ENCODE peak calls at places on chromosome 1, in nine cellular contexts. One of them, this sample, is unnamed.

GRCh38 chr1:204171751-204172178 is 5.6 kb upstream of the REN start:
- DNase-seq in IMR-90: peak; percentile 86
- DNase-seq in sigmoid colon: no peak
- DNase-seq in breast epithelium: no peak
- DNase-seq in right lobe of liver: no peak
- DNase-seq in spleen: no peak
- DNase-seq in stomach: no peak
- DNase-seq in transverse colon: no peak
- DNase-seq in uterus: no peak
- DNase-seq in this sample: no peak

GRCh38 chr1:16125088-16125470 is 30.8 kb downstream of the EPHA2 start:
- DNase-seq in uterus: no peak
- DNase-seq in transverse colon: no peak
- DNase-seq in IMR-90: no peak
- DNase-seq in sigmoid colon: no peak
- DNase-seq in stomach: no peak
- DNase-seq in spleen: no peak
- DNase-seq in breast epithelium: no peak
- DNase-seq in right lobe of liver: no peak
- DNase-seq in this sample: peak; percentile 42

GRCh38 chr1:85229574-85230097 is 28.8 kb upstream of the SYDE2 start:
- DNase-seq in transverse colon: no peak
- DNase-seq in uterus: no peak
- DNase-seq in spleen: no peak
- DNase-seq in IMR-90: no peak
- DNase-seq in right lobe of liver: no peak
- DNase-seq in breast epithelium: no peak
- DNase-seq in stomach: no peak
- DNase-seq in sigmoid colon: no peak
- DNase-seq in this sample: no peak

GRCh38 chr1:53737648-53738204 is 1.2 kb downstream of the GLIS1 start:
- DNase-seq in right lobe of liver: no peak
- DNase-seq in breast epithelium: no peak
- DNase-seq in transverse colon: no peak
- DNase-seq in spleen: no peak
- DNase-seq in sigmoid colon: no peak
- DNase-seq in uterus: no peak
- DNase-seq in stomach: no peak
- DNase-seq in IMR-90: no peak
- DNase-seq in this sample: no peak

GRCh38 chr1:8189931-8190483 is 127.9 kb upstream of the SLC45A1 start:
- DNase-seq in transverse colon: no peak
- DNase-seq in sigmoid colon: no peak
- DNase-seq in right lobe of liver: peak; percentile 74
- DNase-seq in uterus: no peak
- DNase-seq in IMR-90: peak; percentile 67
- DNase-seq in stomach: no peak
- DNase-seq in spleen: peak; percentile 4
- DNase-seq in breast epithelium: no peak
- DNase-seq in this sample: no peak

GRCh38 chr1:231357831-231358354 is 19.8 kb downstream of the SPRTN start:
- DNase-seq in uterus: peak; percentile 45
- DNase-seq in stomach: peak; percentile 33
- DNase-seq in breast epithelium: no peak
- DNase-seq in sigmoid colon: peak; percentile 75
- DNase-seq in right lobe of liver: no peak
- DNase-seq in IMR-90: peak; percentile 79
- DNase-seq in transverse colon: peak; percentile 19
- DNase-seq in spleen: no peak
- DNase-seq in this sample: no peak

GRCh38 chr1:22592919-22593790 is 29.9 kb downstream of the EPHA8 start:
- DNase-seq in transverse colon: peak; percentile 11
- DNase-seq in stomach: no peak
- DNase-seq in breast epithelium: no peak
- DNase-seq in uterus: no peak
- DNase-seq in sigmoid colon: peak; percentile 55
- DNase-seq in right lobe of liver: no peak
- DNase-seq in IMR-90: no peak
- DNase-seq in spleen: no peak
- DNase-seq in this sample: no peak

GRCh38 chr1:89578151-89578550 is 53.5 kb downstream of the LRRC8B start:
- DNase-seq in uterus: no peak
- DNase-seq in stomach: no peak
- DNase-seq in breast epithelium: no peak
- DNase-seq in spleen: no peak
- DNase-seq in IMR-90: no peak
- DNase-seq in right lobe of liver: no peak
- DNase-seq in sigmoid colon: no peak
- DNase-seq in transverse colon: no peak
- DNase-seq in this sample: no peak

GRCh38 chr1:93758842-93759515 is 77.3 kb upstream of the BCAR3 start:
- DNase-seq in right lobe of liver: peak; percentile 70
- DNase-seq in spleen: peak; percentile 70
- DNase-seq in breast epithelium: no peak
- DNase-seq in IMR-90: peak; percentile 89
- DNase-seq in stomach: no peak
- DNase-seq in uterus: no peak
- DNase-seq in transverse colon: no peak
- DNase-seq in sigmoid colon: no peak
- DNase-seq in this sample: no peak

GRCh38 chr1:28517649-28517999 is 11.8 kb downstream of the RCC1 start:
- DNase-seq in IMR-90: peak; percentile 37
- DNase-seq in transverse colon: no peak
- DNase-seq in uterus: no peak
- DNase-seq in breast epithelium: no peak
- DNase-seq in stomach: no peak
- DNase-seq in right lobe of liver: no peak
- DNase-seq in spleen: no peak
- DNase-seq in sigmoid colon: no peak
- DNase-seq in this sample: no peak

GRCh38 chr1:230958370-230958769 is 20.3 kb downstream of the TTC13 start:
- DNase-seq in breast epithelium: no peak
- DNase-seq in uterus: no peak
- DNase-seq in stomach: no peak
- DNase-seq in spleen: no peak
- DNase-seq in IMR-90: no peak
- DNase-seq in right lobe of liver: no peak
- DNase-seq in sigmoid colon: no peak
- DNase-seq in transverse colon: peak; percentile 23
- DNase-seq in this sample: no peak

GRCh38 chr1:161185282-161185682 is 8.0 kb upstream of the B4GALT3 start:
- DNase-seq in breast epithelium: no peak
- DNase-seq in transverse colon: peak; percentile 83
- DNase-seq in spleen: peak; percentile 88
- DNase-seq in IMR-90: peak; percentile 67
- DNase-seq in right lobe of liver: peak; percentile 73
- DNase-seq in stomach: peak; percentile 58
- DNase-seq in uterus: peak; percentile 79
- DNase-seq in sigmoid colon: peak; percentile 87
- DNase-seq in this sample: peak; percentile 89

GRCh38 chr1:79604490-79605198 is 598.1 kb upstream of the ADGRL4 start:
- DNase-seq in transverse colon: no peak
- DNase-seq in sigmoid colon: no peak
- DNase-seq in uterus: no peak
- DNase-seq in stomach: no peak
- DNase-seq in spleen: no peak
- DNase-seq in IMR-90: no peak
- DNase-seq in breast epithelium: no peak
- DNase-seq in right lobe of liver: no peak
- DNase-seq in this sample: no peak

GRCh38 chr1:222095606-222096475 is 354.0 kb upstream of the DUSP10 start:
- DNase-seq in uterus: no peak
- DNase-seq in transverse colon: peak; percentile 35
- DNase-seq in stomach: peak; percentile 45
- DNase-seq in IMR-90: no peak
- DNase-seq in right lobe of liver: no peak
- DNase-seq in spleen: no peak
- DNase-seq in sigmoid colon: no peak
- DNase-seq in breast epithelium: no peak
- DNase-seq in this sample: peak; percentile 31

GRCh38 chr1:165144757-165145397 is 211.6 kb downstream of the LMX1A start:
- DNase-seq in right lobe of liver: peak; percentile 65
- DNase-seq in uterus: peak; percentile 28
- DNase-seq in transverse colon: peak; percentile 40
- DNase-seq in IMR-90: peak; percentile 44
- DNase-seq in stomach: peak; percentile 56
- DNase-seq in sigmoid colon: no peak
- DNase-seq in spleen: no peak
- DNase-seq in breast epithelium: no peak
- DNase-seq in this sample: peak; percentile 33

GRCh38 chr1:24454684-24455091 is 39.1 kb downstream of the NIPAL3 start:
- DNase-seq in uterus: no peak
- DNase-seq in breast epithelium: no peak
- DNase-seq in sigmoid colon: no peak
- DNase-seq in IMR-90: peak; percentile 85
- DNase-seq in spleen: no peak
- DNase-seq in transverse colon: no peak
- DNase-seq in stomach: no peak
- DNase-seq in right lobe of liver: no peak
- DNase-seq in this sample: no peak

GRCh38 chr1:24459551-24460266 is 42.9 kb upstream of the RCAN3 start:
- DNase-seq in transverse colon: no peak
- DNase-seq in spleen: no peak
- DNase-seq in uterus: no peak
- DNase-seq in right lobe of liver: no peak
- DNase-seq in IMR-90: no peak
- DNase-seq in stomach: no peak
- DNase-seq in sigmoid colon: no peak
- DNase-seq in breast epithelium: no peak
- DNase-seq in this sample: no peak

GRCh38 chr1:24452922-24453481 is 37.4 kb downstream of the NIPAL3 start:
- DNase-seq in IMR-90: peak; percentile 7
- DNase-seq in sigmoid colon: no peak
- DNase-seq in transverse colon: no peak
- DNase-seq in spleen: no peak
- DNase-seq in uterus: no peak
- DNase-seq in stomach: no peak
- DNase-seq in right lobe of liver: no peak
- DNase-seq in breast epithelium: no peak
- DNase-seq in this sample: no peak

GRCh38 chr1:24457866-24458265 is 42.3 kb downstream of the NIPAL3 start:
- DNase-seq in transverse colon: no peak
- DNase-seq in stomach: no peak
- DNase-seq in uterus: no peak
- DNase-seq in right lobe of liver: no peak
- DNase-seq in sigmoid colon: no peak
- DNase-seq in IMR-90: no peak
- DNase-seq in breast epithelium: no peak
- DNase-seq in spleen: no peak
- DNase-seq in this sample: no peak
- H3K27ac ChIP-seq in transverse colon: no peak overlapping the region
- H3K27ac ChIP-seq in stomach: no peak overlapping the region
- H3K27ac ChIP-seq in uterus: no peak overlapping the region
- H3K27ac ChIP-seq in right lobe of liver: no peak overlapping the region
- H3K27ac ChIP-seq in sigmoid colon: no peak overlapping the region
- H3K27ac ChIP-seq in IMR-90: no peak overlapping the region
- H3K27ac ChIP-seq in breast epithelium: no peak overlapping the region
- H3K27ac ChIP-seq in spleen: no peak overlapping the region
- H3K27ac ChIP-seq in this sample: no peak overlapping the region

GRCh38 chr1:167642501-167642826 is 12.4 kb downstream of the RCSD1 start:
- DNase-seq in IMR-90: no peak
- DNase-seq in breast epithelium: no peak
- DNase-seq in transverse colon: no peak
- DNase-seq in stomach: no peak
- DNase-seq in spleen: no peak
- DNase-seq in uterus: no peak
- DNase-seq in right lobe of liver: no peak
- DNase-seq in sigmoid colon: no peak
- DNase-seq in this sample: no peak
- TF ChIP-seq POLR2A in IMR-90: no peak
- TF ChIP-seq POLR2A in breast epithelium: no peak
- TF ChIP-seq POLR2A in transverse colon: no peak
- TF ChIP-seq POLR2A in stomach: no peak
- TF ChIP-seq POLR2A in spleen: no peak
- TF ChIP-seq POLR2A in uterus: no peak
- TF ChIP-seq POLR2A in right lobe of liver: no peak
- TF ChIP-seq POLR2A in sigmoid colon: no peak
- TF ChIP-seq POLR2A in this sample: no peak

DNA sequence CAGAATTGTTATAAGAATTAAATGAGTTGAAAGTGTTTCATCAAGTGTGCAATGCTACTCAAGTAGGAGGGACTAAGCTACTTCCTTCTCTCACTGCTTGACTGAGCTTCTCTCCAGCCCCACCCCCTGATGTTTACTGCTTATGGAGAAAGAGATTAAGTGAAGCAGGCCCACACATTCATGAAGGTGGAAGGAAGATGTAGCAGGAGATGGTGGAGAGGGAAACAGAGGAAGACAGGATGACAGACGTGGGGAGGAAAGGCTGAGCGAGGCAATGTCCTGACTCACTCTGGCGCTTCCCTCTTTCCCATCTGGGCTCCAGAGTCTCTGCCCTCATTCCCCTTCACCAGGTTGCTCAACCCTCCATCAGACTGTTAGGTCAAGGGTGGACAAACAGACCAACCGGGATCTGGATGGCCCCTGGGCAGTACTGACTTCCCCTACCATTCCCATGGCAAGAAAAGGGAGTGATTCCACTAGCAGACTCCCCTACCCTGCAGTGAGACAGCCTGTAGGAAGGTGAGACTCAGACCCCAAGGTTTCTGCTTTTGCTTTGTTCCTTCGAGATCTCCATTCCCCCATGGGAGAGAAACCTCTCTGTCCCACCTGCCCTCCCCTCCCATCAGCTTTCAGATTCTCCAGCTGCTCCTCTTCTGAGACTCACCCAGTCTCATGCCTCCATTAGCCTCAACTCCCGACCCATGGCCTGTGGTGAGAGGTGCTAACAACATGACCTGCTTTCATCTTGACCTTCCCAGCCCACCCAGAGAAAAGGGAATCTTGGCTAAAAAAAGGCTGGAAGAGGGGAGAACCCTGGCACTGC is 3.1 kb upstream of the ARHGEF2 start:
- DNase-seq in stomach: no peak
- DNase-seq in breast epithelium: no peak
- DNase-seq in spleen: peak; percentile 78
- DNase-seq in sigmoid colon: peak; percentile 77
- DNase-seq in right lobe of liver: no peak
- DNase-seq in transverse colon: peak; percentile 56
- DNase-seq in IMR-90: peak; percentile 89
- DNase-seq in uterus: peak; percentile 64
- DNase-seq in this sample: peak; percentile 31
- H3K4me3 ChIP-seq in stomach: no peak overlapping the region
- H3K4me3 ChIP-seq in breast epithelium: peak overlapping the region; percentile 42
- H3K4me3 ChIP-seq in spleen: no peak overlapping the region
- H3K4me3 ChIP-seq in sigmoid colon: no peak overlapping the region
- H3K4me3 ChIP-seq in right lobe of liver: no peak overlapping the region
- H3K4me3 ChIP-seq in transverse colon: no peak overlapping the region
- H3K4me3 ChIP-seq in IMR-90: peak overlapping the region; percentile 6
- H3K4me3 ChIP-seq in uterus: no peak overlapping the region
- H3K4me3 ChIP-seq in this sample: peak overlapping the region; percentile 42

DNA sequence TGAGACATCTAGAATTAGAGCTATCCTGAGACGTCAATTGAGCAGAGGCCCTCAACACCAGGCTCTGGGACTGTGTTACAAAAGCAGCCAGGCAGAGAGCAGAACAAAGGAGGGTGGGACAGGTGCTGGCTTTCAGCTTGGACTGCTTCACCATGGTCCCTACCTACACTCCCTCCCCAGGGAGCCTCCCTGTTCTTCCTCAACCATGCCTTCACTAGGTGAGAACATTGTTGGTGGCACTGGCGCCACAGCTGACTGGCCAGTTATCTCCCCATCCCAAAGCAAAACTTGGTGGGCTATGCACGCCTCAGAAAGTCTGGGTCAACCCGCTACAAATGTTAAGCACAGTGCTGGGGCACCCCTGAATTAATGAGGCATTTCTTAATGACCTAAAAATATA is 87.8 kb downstream of the NMNAT2 start:
- DNase-seq in breast epithelium: no peak
- DNase-seq in spleen: no peak
- DNase-seq in uterus: no peak
- DNase-seq in transverse colon: no peak
- DNase-seq in stomach: no peak
- DNase-seq in sigmoid colon: no peak
- DNase-seq in IMR-90: no peak
- DNase-seq in right lobe of liver: no peak
- DNase-seq in this sample: no peak
- H3K27ac ChIP-seq in breast epithelium: no peak overlapping the region
- H3K27ac ChIP-seq in spleen: no peak overlapping the region
- H3K27ac ChIP-seq in uterus: no peak overlapping the region
- H3K27ac ChIP-seq in transverse colon: peak overlapping the region; percentile 46
- H3K27ac ChIP-seq in stomach: no peak overlapping the region
- H3K27ac ChIP-seq in sigmoid colon: peak overlapping the region; percentile 89
- H3K27ac ChIP-seq in IMR-90: no peak overlapping the region
- H3K27ac ChIP-seq in right lobe of liver: no peak overlapping the region
- H3K27ac ChIP-seq in this sample: no peak overlapping the region